ENCODE peak calls at places on chromosome 18, in eight cellular contexts. Y is spleen, G is cardiac muscle cell, K is gastrocnemius medialis, B is tibial artery, U is dorsolateral prefrontal cortex, D is testis, Z is brain microvascular endothelial cell. H is an unnamed sample.
A peak's percentile ranks its signal among the peaks of the same experiment; 100 is the strongest.

GRCh38 chr18:22214731-22215528 is 45.5 kb downstream of the GATA6 start:
- DNase-seq in Y (no peak), G (peak; percentile 72), K (no peak), B (no peak), U (no peak), D (no peak), Z (no peak), H (no peak)

GRCh38 chr18:55458456-55459238 is 129.3 kb downstream of the TCF4 start:
- DNase-seq in Y (no peak), G (no peak), K (no peak), B (no peak), U (no peak), D (peak; percentile 91), Z (no peak), H (no peak)

GRCh38 chr18:74595425-74595824 is 2.2 kb upstream of the ZNF407 start:
- DNase-seq in Y (no peak), G (no peak), K (no peak), B (no peak), U (no peak), D (no peak), Z (no peak), H (no peak)

GRCh38 chr18:48376934-48377333 is 32.2 kb downstream of the ZBTB7C start:
- DNase-seq in Y (no peak), G (no peak), K (no peak), B (no peak), U (no peak), D (no peak), Z (no peak), H (no peak)

GRCh38 chr18:7684966-7685365 is 117.8 kb downstream of the PTPRM start:
- DNase-seq in Y (no peak), G (no peak), K (no peak), B (no peak), U (no peak), D (no peak), Z (no peak), H (no peak)

GRCh38 chr18:43847164-43848091 is 570.1 kb upstream of the SYT4 start:
- DNase-seq in Y (no peak), G (peak; percentile 75), K (no peak), B (no peak), U (no peak), D (no peak), Z (peak; percentile 5), H (peak; percentile 76)

GRCh38 chr18:57901819-57902600 is 98.9 kb upstream of the ATP8B1 start:
- DNase-seq in Y (no peak), G (peak; percentile 26), K (no peak), B (no peak), U (no peak), D (no peak), Z (peak; percentile 46), H (no peak)

GRCh38 chr18:73895701-73896100 is 251.9 kb downstream of the FBXO15 start:
- DNase-seq in Y (no peak), G (no peak), K (no peak), B (no peak), U (no peak), D (no peak), Z (no peak), H (no peak)

GRCh38 chr18:48575658-48576453 is 37.0 kb downstream of the CTIF start:
- DNase-seq in Y (peak; percentile 62), G (no peak), K (no peak), B (no peak), U (peak; percentile 85), D (peak; percentile 40), Z (peak; percentile 36), H (no peak)

GRCh38 chr18:48853588-48853987 is 97.2 kb downstream of the SMAD7 start:
- DNase-seq in Y (no peak), G (no peak), K (no peak), B (no peak), U (no peak), D (no peak), Z (no peak), H (no peak)

GRCh38 chr18:57003342-57003741 is 143.5 kb upstream of the BOD1L2 start:
- DNase-seq in Y (no peak), G (no peak), K (no peak), B (no peak), U (no peak), D (no peak), Z (no peak), H (no peak)

GRCh38 chr18:2391470-2391869 is 179.8 kb downstream of the METTL4 start:
- DNase-seq in Y (no peak), G (no peak), K (no peak), B (no peak), U (no peak), D (no peak), Z (no peak), H (no peak)

DNA sequence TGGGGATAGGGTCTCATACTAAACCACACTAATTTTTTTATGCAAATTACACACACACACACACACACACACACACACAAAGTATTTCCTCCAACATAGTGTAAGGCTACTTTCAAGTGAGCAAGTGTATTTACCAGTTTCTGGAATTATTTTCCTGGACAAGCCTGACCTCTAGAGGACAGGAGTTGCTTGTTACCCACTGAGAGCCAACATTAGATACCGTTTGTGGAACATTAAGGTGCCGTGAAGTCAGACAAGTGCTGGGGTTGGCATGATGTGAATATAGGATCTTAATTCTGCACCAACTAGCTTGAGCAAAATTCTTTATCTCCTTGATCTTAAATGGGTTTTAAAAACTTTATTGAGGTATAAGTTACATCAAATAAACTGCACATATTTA is 39.3 kb upstream of the SERPINB2 start:
- DNase-seq in Y (no peak), G (peak; percentile 70), K (no peak), B (no peak), U (no peak), D (no peak), Z (peak; percentile 46), H (no peak)
- TF ChIP-seq CTCF in Y (peak; percentile 21), G (peak; percentile 73), K (no peak), B (peak; percentile 33), U (peak; percentile 53), D (peak; percentile 35), Z (peak; percentile 81), H (peak; percentile 73)

GRCh38 chr18:67694787-67695186 is 178.3 kb upstream of the DSEL start:
- DNase-seq in Y (no peak), G (no peak), K (no peak), B (no peak), U (no peak), D (no peak), Z (no peak), H (no peak)

GRCh38 chr18:67692811-67693210 is 176.3 kb upstream of the DSEL start:
- DNase-seq in Y (no peak), G (no peak), K (no peak), B (no peak), U (no peak), D (no peak), Z (no peak), H (no peak)

DNA sequence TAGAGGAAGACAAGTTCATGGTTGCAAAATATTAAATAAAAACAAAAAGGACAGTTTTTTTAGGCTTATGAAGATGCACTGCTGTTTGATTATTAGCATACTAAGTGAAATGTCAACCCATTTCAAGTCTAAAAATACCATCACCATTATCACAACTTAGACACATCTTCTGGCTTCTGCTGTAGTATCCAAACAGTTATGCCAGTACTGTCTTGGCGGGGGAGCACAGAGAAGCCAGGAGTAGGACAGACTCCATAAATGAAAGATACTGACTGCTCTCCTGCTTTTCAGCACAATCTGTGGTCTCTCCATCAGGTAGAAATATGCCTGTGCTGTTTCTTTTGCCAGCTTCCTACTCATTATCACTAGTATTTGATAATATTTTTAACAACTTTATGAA is 179.2 kb upstream of the DSEL start:
- DNase-seq in Y (no peak), G (no peak), K (no peak), B (no peak), U (no peak), D (no peak), Z (no peak), H (no peak)
- H3K4me3 ChIP-seq in Y (no peak overlapping the region), G (no peak overlapping the region), K (no peak overlapping the region), B (no peak overlapping the region), U (no peak overlapping the region), D (no peak overlapping the region), Z (no peak overlapping the region), H (no peak overlapping the region)

GRCh38 chr18:52341617-52342381 is 1.8 kb downstream of the DCC start:
- DNase-seq in Y (no peak), G (no peak), K (no peak), B (no peak), U (peak; percentile 67), D (peak; percentile 17), Z (no peak), H (no peak)
- H3K27me3 ChIP-seq in Y (peaks cover 65% of the 10 kb centered on the region), G (peaks cover 53% of the 10 kb centered on the region), K (peaks cover 33% of the 10 kb centered on the region), B (peaks cover 56% of the 10 kb centered on the region), U (peaks cover 7% of the 10 kb centered on the region), D (no peaks in the 10 kb centered on the region), Z (peaks cover 2% of the 10 kb centered on the region), H (no peaks in the 10 kb centered on the region)

GRCh38 chr18:46756172-46756558 is 688 bp downstream of the ST8SIA5 start:
- DNase-seq in Y (peak; percentile 70), G (no peak), K (no peak), B (no peak), U (no peak), D (no peak), Z (no peak), H (no peak)

GRCh38 chr18:46754188-46754587 is 2.7 kb downstream of the ST8SIA5 start:
- DNase-seq in Y (no peak), G (no peak), K (no peak), B (no peak), U (no peak), D (no peak), Z (no peak), H (no peak)

GRCh38 chr18:46755315-46756171 is 1.3 kb downstream of the ST8SIA5 start:
- DNase-seq in Y (no peak), G (no peak), K (no peak), B (no peak), U (no peak), D (no peak), Z (no peak), H (no peak)

GRCh38 chr18:46756559-46757201 is at the start of gene ST8SIA5:
- DNase-seq in Y (no peak), G (no peak), K (no peak), B (no peak), U (peak; percentile 62), D (no peak), Z (no peak), H (no peak)

DNA sequence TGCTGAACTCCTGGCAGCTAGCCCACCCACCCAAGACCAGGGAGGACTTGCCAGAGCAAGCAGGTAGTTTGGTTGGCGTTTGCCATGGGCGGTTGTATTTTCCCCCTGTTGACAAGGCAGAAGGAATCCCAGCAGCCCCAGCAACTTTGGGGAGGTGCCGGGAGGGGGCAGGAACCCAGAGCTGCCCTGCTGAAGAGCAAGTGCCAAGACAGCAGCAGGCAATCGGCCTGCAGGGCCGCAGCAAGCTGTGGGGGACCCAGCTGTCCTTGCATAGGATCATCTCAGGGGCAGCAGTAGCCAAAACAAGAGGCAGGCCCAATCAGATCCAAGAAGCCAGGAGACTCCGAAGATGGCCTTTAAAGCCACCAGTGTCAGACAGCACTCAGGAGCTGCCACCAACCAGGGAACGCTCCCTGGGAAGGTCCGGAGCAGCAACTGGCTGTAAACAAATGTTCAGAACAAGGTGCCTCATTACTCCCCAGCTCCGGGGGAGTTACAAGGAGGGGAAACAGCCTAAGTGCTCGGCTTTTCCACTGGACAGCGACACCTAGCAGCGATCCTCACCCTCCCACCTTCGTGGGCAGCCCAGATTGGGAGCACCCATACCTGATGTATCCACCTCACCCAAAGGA is 2.1 kb downstream of the ST8SIA5 start:
- DNase-seq in Y (no peak), G (no peak), K (no peak), B (no peak), U (peak; percentile 71), D (peak; percentile 17), Z (no peak), H (no peak)
- TF ChIP-seq CTCF in Y (no peak), G (no peak), K (peak; percentile 16), B (no peak), U (peak; percentile 26), D (no peak), Z (peak; percentile 26), H (no peak)